ENCODE peak calls at places on chromosomes 1 and 21, in nine cellular contexts. E is tibial nerve; A is T47D; Y is M059J; C is caudate nucleus; P is activated CD4-positive, alpha-beta T cell treated with anti-CD3 and anti-CD28 coated beads, Interleukin-2, amount 10 ng/mL, durations not matched to agents 24 days and 14 days; B is GM12865; Z is GOT3; L is stimulated activated CD4-positive, alpha-beta T cell treated with anti-CD3 and anti-CD28 coated beads, Interleukin-2, amount 100 ng/mL, for 48 hours. O is an unnamed sample.

GRCh38 chr21:27703806-27704205 is 736.9 kb upstream of the ADAMTS5 start:
- DNase-seq in E (peak), B (no peak), C (no peak), Z (no peak), Y (no peak), A (no peak), P (no peak), L (no peak), O (no peak)

GRCh38 chr1:76824106-76824505 is 43.2 kb upstream of the ST6GALNAC5 start:
- DNase-seq in B (no peak), L (no peak), Y (no peak), C (no peak), E (no peak), Z (no peak), P (no peak), A (no peak), O (no peak)

GRCh38 chr21:34733866-34734265 is 65.1 kb downstream of the CLIC6 start:
- DNase-seq in Z (no peak), P (no peak), C (no peak), A (peak), B (no peak), Y (no peak), E (no peak), L (no peak), O (no peak)

GRCh38 chr1:9542425-9542824 is 3.2 kb downstream of the SLC25A33 start:
- DNase-seq in P (no peak), L (no peak), Z (no peak), Y (peak), A (peak), B (no peak), C (no peak), E (no peak), O (no peak)

GRCh38 chr1:206012086-206012859 is 9.1 kb upstream of the RAB7B start:
- DNase-seq in E (peak), Z (no peak), C (no peak), P (peak), A (no peak), L (no peak), B (peak), Y (no peak), O (no peak)

GRCh38 chr1:184629261-184629660 is 125.4 kb downstream of the EDEM3 start:
- DNase-seq in Z (no peak), E (no peak), L (no peak), Y (no peak), C (no peak), P (no peak), A (no peak), B (no peak), O (no peak)

GRCh38 chr1:103560427-103560826 is 11.0 kb upstream of the AMY2B start:
- DNase-seq in B (no peak), C (no peak), Z (no peak), P (no peak), L (no peak), E (no peak), Y (no peak), A (no peak), O (no peak)

GRCh38 chr1:106700151-106700550 is 356.3 kb upstream of the PRMT6 start:
- DNase-seq in C (no peak), P (no peak), E (no peak), A (no peak), B (no peak), L (no peak), Z (no peak), Y (no peak), O (no peak)

GRCh38 chr1:153352523-153352922 is 3.9 kb upstream of the PGLYRP4 start:
- DNase-seq in E (peak), Y (peak), P (peak), L (peak), C (no peak), Z (peak), A (peak), B (peak), O (peak)

GRCh38 chr21:35573472-35574389 is 486.6 kb downstream of the SETD4 start:
- DNase-seq in E (no peak), A (no peak), Y (no peak), P (no peak), L (no peak), Z (no peak), C (no peak), B (no peak), O (no peak)